ENCODE peak calls at places on chromosomes 1 and 21, in four cellular contexts. I, S, H and N are unnamed samples.

GRCh38 chr1:175597969-175598765 is 145.2 kb downstream of the TNR start:
- DNase-seq in I (no peak), S (no peak), H (no peak), N (no peak)

GRCh38 chr1:221699582-221700519 is 42.0 kb downstream of the DUSP10 start:
- DNase-seq in I (no peak), S (no peak), H (no peak), N (no peak)

GRCh38 chr1:92085727-92086126 is 5.6 kb downstream of the BTBD8 start:
- DNase-seq in I (no peak), S (no peak), H (no peak), N (no peak)

GRCh38 chr1:231374394-231374793 is 36.3 kb downstream of the SPRTN start:
- DNase-seq in I (no peak), S (no peak), H (no peak), N (no peak)

GRCh38 chr1:8603220-8603616 is 214.2 kb downstream of the RERE start:
- DNase-seq in I (no peak), S (no peak), H (no peak), N (no peak)

GRCh38 chr1:20137604-20138003 is 1.5 kb upstream of the PLA2G2F start:
- DNase-seq in I (no peak), S (no peak), H (no peak), N (no peak)

GRCh38 chr1:23345920-23346319 is 1.8 kb upstream of the HNRNPR start:
- DNase-seq in I (no peak), S (no peak), H (no peak), N (no peak)

GRCh38 chr1:86503477-86504129 is 34.9 kb downstream of the CLCA1 start:
- DNase-seq in I (peak), S (no peak), H (no peak), N (no peak)

GRCh38 chr1:66557157-66557556 is 23.2 kb downstream of the SGIP1 start:
- DNase-seq in I (no peak), S (no peak), H (no peak), N (no peak)

GRCh38 chr1:7432896-7433380 is 338.2 kb upstream of the VAMP3 start:
- DNase-seq in I (no peak), S (no peak), H (no peak), N (no peak)

GRCh38 chr21:39611547-39612190 is 1.1 kb upstream of the B3GALT5 start:
- DNase-seq in I (no peak), S (no peak), H (no peak), N (no peak)

GRCh38 chr1:235105051-235106043 is 23.3 kb downstream of the TOMM20 start:
- DNase-seq in I (no peak), S (no peak), H (no peak), N (peak)

GRCh38 chr1:195462646-195463045 is 1145.6 kb downstream of the KCNT2 start:
- DNase-seq in I (no peak), S (no peak), H (no peak), N (peak)

GRCh38 chr1:78672428-78672827 is 22.8 kb downstream of the IFI44 start:
- DNase-seq in I (no peak), S (no peak), H (no peak), N (no peak)

GRCh38 chr1:185154912-185155513 is 1.7 kb downstream of the TRMT1L start:
- DNase-seq in I (no peak), S (no peak), H (no peak), N (no peak)

GRCh38 chr1:229756666-229757065 is 130.6 kb downstream of the URB2 start:
- DNase-seq in I (no peak), S (no peak), H (no peak), N (peak)

GRCh38 chr1:204031098-204031710 is 41.7 kb upstream of the SOX13 start:
- DNase-seq in I (no peak), S (no peak), H (no peak), N (no peak)

GRCh38 chr1:234515411-234515810 is 36.4 kb upstream of the TARBP1 start:
- DNase-seq in I (no peak), S (no peak), H (no peak), N (no peak)

GRCh38 chr1:18965206-18966173 is 9.0 kb upstream of the IFFO2 start:
- DNase-seq in I (no peak), S (no peak), H (no peak), N (no peak)

GRCh38 chr1:214184992-214185391 is 96.0 kb upstream of the SMYD2 start:
- DNase-seq in I (no peak), S (no peak), H (no peak), N (no peak)

GRCh38 chr21:15462092-15462491 is 267.7 kb upstream of the USP25 start:
- DNase-seq in I (no peak), S (no peak), H (no peak), N (no peak)

GRCh38 chr1:24201941-24202440 is 14.9 kb upstream of the IFNLR1 start:
- DNase-seq in I (peak), S (peak), H (peak), N (peak)

GRCh38 chr1:232421143-232421796 is 208.7 kb downstream of the SIPA1L2 start:
- DNase-seq in I (no peak), S (no peak), H (no peak), N (no peak)

GRCh38 chr1:1200876-1201810 is 5.2 kb downstream of the TNFRSF18 start:
- DNase-seq in I (no peak), S (peak), H (peak), N (no peak)

GRCh38 chr1:172746091-172746949 is 87.4 kb downstream of the FASLG start:
- DNase-seq in I (peak), S (no peak), H (no peak), N (peak)

GRCh38 chr1:26799479-26800133 is 11.9 kb downstream of the PIGV start:
- DNase-seq in I (no peak), S (peak), H (no peak), N (no peak)

GRCh38 chr1:230077011-230077410 is 10.0 kb downstream of the GALNT2 start:
- DNase-seq in I (no peak), S (no peak), H (no peak), N (no peak)

DNA sequence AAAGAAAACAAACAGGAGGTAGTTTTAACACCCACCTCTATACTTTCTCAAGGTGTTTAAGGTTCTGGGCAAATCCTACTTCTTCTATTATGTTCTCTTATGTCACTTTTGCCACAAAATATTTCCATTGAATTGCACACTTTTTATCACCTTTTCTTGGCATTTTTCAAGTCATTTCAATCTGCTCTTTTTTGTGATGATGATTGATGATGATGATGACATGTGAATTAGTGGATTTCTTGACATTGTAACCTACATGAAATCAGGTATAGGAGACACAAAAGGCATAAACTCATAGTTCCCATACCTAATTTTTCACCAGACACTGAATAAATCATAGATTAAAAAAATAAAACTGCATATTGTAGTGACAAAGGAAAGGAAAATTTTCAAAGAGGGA is 4.2 kb downstream of the PTPRC start:
- DNase-seq in I (no peak), S (no peak), H (no peak), N (no peak)
- H3K4me3 ChIP-seq in I (no peak), S (no peak), H (no peak), N (no peak)

GRCh38 chr1:160177231-160177630 is 13.1 kb upstream of the CASQ1 start:
- DNase-seq in I (no peak), S (no peak), H (no peak), N (no peak)

GRCh38 chr1:160177667-160178066 is 12.7 kb upstream of the CASQ1 start:
- DNase-seq in I (no peak), S (no peak), H (no peak), N (no peak)

GRCh38 chr1:160179336-160179735 is 11.0 kb upstream of the CASQ1 start:
- DNase-seq in I (no peak), S (no peak), H (no peak), N (no peak)

DNA sequence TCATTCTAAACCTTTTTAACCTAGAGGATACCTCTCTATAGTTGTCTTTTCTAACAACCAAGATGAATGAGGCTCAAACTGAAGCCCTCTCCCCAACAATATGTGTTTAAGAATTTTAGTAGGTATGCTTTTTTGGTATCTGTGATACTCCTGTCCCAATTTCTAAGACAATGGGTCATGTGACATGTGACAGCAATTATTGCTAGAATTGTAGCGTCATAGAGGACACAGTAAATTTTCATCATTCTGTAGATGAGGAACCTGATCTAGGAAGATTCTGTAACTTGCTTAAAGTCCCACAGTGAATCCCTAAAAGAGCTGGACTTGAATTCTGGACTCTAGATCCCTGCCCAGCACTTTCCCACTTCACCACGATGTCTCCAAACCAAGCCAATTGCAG is 11.6 kb upstream of the CASQ1 start:
- DNase-seq in I (no peak), S (no peak), H (no peak), N (no peak)
- TF ChIP-seq CTCF in I (no peak), S (no peak), H (no peak), N (no peak)

GRCh38 chr1:76428027-76428426 is 353.5 kb downstream of the ST6GALNAC3 start:
- DNase-seq in I (no peak), S (no peak), H (no peak), N (no peak)

GRCh38 chr1:76430532-76430931 is 356.0 kb downstream of the ST6GALNAC3 start:
- DNase-seq in I (no peak), S (no peak), H (no peak), N (no peak)

GRCh38 chr1:76425104-76425842 is 350.7 kb downstream of the ST6GALNAC3 start:
- DNase-seq in I (no peak), S (no peak), H (no peak), N (no peak)

GRCh38 chr1:76426606-76427005 is 352.1 kb downstream of the ST6GALNAC3 start:
- DNase-seq in I (no peak), S (no peak), H (no peak), N (no peak)

GRCh38 chr1:76425843-76426145 is 351.2 kb downstream of the ST6GALNAC3 start:
- DNase-seq in I (no peak), S (no peak), H (no peak), N (peak)
- H3K4me3 ChIP-seq in I (no peak), S (no peak), H (no peak), N (no peak)

GRCh38 chr1:61337981-61338848 is 255.9 kb downstream of the NFIA start:
- DNase-seq in I (peak), S (peak), H (peak), N (peak)

GRCh38 chr1:61334718-61335589 is 252.6 kb downstream of the NFIA start:
- DNase-seq in I (peak), S (peak), H (peak), N (no peak)

GRCh38 chr1:61337471-61337870 is 255.1 kb downstream of the NFIA start:
- DNase-seq in I (no peak), S (no peak), H (no peak), N (no peak)

GRCh38 chr1:61338899-61339298 is 256.5 kb downstream of the NFIA start:
- DNase-seq in I (no peak), S (no peak), H (no peak), N (no peak)

DNA sequence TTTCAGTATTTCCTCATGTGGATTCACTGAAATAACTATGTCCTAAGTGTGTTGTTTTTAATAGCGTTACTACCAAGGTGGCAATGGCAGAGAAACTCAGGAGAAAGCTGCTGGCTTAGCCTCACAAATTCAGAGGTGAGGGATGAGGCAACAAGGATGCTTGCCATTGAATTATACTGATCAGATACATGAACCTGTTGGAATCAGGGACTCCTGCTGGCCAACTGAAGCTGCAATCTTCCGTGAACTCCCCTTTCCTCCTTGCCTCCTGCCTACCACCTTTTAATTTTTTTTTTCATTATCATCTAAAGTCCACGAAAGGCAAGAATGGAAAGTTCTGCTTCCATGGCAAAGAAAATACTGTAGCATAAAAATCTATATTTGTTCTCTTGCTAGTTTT is 254.7 kb downstream of the NFIA start:
- DNase-seq in I (no peak), S (no peak), H (no peak), N (no peak)
- TF ChIP-seq CTCF in I (no peak), S (peak), H (peak), N (no peak)